ENCODE peak calls at places on chromosomes 13 and 19, in six cellular contexts. D is RWPE2, E is IMR-90, F is endothelial cell of umbilical vein, M is stomach, L is tibial nerve. B is an unnamed sample.

GRCh38 chr13:75061909-75062308 is 420.1 kb downstream of the TBC1D4 start:
- DNase-seq in L (no peak), M (no peak), E (peak), D (no peak), F (no peak), B (no peak)

GRCh38 chr19:38617764-38618589 is at the start of gene MAP4K1:
- DNase-seq in M (peak), E (no peak), D (no peak), L (no peak), F (no peak), B (no peak)

GRCh38 chr19:43438291-43439162 is 23.8 kb downstream of the TEX101 start:
- DNase-seq in E (peak), L (no peak), M (peak), D (no peak), F (no peak), B (no peak)

GRCh38 chr19:55913643-55914268 is 18.4 kb downstream of the NLRP13 start:
- DNase-seq in E (no peak), M (no peak), D (no peak), F (no peak), L (no peak), B (no peak)

GRCh38 chr13:43359536-43359935 is 336.1 kb downstream of the DNAJC15 start:
- DNase-seq in D (no peak), F (no peak), L (no peak), E (no peak), M (no peak), B (no peak)

GRCh38 chr13:38951525-38952313 is 38.9 kb downstream of the STOML3 start:
- DNase-seq in L (peak), E (no peak), D (no peak), M (peak), F (peak), B (no peak)

GRCh38 chr19:48455908-48456562 is 661 bp downstream of the KCNJ14 start:
- DNase-seq in M (no peak), L (no peak), E (no peak), D (no peak), F (no peak), B (no peak)

GRCh38 chr19:18789883-18790565 is 1.1 kb downstream of the COMP start:
- DNase-seq in L (no peak), E (no peak), D (peak), F (no peak), M (no peak), B (peak)

GRCh38 chr19:41225238-41226052 is 6.4 kb downstream of the AXL start:
- DNase-seq in M (peak), E (peak), D (peak), L (peak), F (peak), B (peak)

GRCh38 chr13:45339867-45340266 is 1.1 kb downstream of the TPT1 start:
- DNase-seq in M (no peak), E (no peak), D (no peak), L (no peak), F (no peak), B (no peak)

GRCh38 chr19:58033741-58034475 is at the start of gene ZSCAN1:
- DNase-seq in F (peak), M (peak), D (no peak), E (peak), L (peak), B (peak)

GRCh38 chr13:42876810-42877550 is 95.6 kb downstream of the FAM216B start:
- DNase-seq in L (no peak), D (no peak), E (peak), F (no peak), M (no peak), B (no peak)

GRCh38 chr19:45769821-45770191 is 754 bp upstream of the SIX5 start:
- DNase-seq in E (peak), L (peak), D (peak), F (no peak), M (peak), B (peak)

GRCh38 chr19:19782783-19783182 is 38.8 kb downstream of the ZNF506 start:
- DNase-seq in M (no peak), F (no peak), D (no peak), L (no peak), E (no peak), B (no peak)

GRCh38 chr13:91353494-91353893 is 6.0 kb downstream of the MIR17HG start:
- DNase-seq in F (no peak), D (no peak), L (no peak), E (no peak), M (no peak), B (no peak)

GRCh38 chr19:53131732-53132131 is 978 bp downstream of the ZNF415 start:
- DNase-seq in E (no peak), F (no peak), L (no peak), D (no peak), M (no peak), B (no peak)

GRCh38 chr13:70905035-70905434 is 796.8 kb upstream of the KLHL1 start:
- DNase-seq in M (no peak), F (peak), D (no peak), E (no peak), L (no peak), B (no peak)

GRCh38 chr13:99656092-99656745 is 154.9 kb downstream of the TM9SF2 start:
- DNase-seq in M (peak), D (no peak), E (peak), L (peak), F (peak), B (peak)
- H3K4me3 ChIP-seq in M (no peak), D (no peak), E (no peak), L (no peak), F (no peak), B (no peak)

GRCh38 chr13:56561327-56561726 is 579.4 kb upstream of the PRR20A start:
- DNase-seq in D (no peak), F (peak), L (no peak), E (no peak), M (no peak), B (no peak)

GRCh38 chr13:56558698-56559320 is 581.9 kb upstream of the PRR20A start:
- DNase-seq in M (no peak), F (no peak), E (no peak), D (no peak), L (no peak), B (no peak)
- H3K4me3 ChIP-seq in M (no peak), F (no peak), E (no peak), D (no peak), L (no peak), B (no peak)

DNA sequence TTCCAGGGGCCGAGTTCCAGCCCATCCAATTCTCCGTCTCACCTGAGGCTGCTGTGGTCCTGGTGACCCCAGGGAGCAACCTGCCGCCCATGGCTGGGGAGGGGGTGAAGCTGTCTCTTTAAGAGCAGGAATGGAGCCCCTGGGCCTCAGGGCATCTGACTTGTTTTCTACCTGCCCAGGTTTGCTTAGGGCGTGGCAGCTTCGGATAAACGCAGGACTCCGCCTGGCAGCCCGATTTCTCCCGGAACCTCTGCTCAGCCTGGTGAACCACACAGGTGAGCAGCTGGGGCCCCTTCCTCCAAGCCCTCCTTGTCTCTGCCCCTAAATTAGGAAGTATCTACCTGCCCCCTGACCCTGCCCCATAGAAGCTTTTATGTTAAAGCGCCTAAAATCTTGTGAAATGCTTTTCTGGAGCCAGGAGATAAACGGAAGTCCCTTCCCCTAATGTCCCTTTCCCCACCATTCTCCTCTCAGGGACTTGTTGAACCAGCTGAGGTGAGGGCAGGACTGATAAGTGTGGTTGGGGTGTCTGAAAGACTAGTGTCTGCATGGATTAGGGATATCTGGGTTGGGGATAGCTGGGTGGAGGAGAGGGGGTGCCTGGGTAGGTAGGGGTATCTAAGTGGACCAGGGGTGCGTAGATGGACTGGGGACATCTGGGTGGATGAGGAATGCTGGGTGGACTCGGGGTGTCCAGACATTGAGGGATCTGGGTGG is 620 bp downstream of the FXYD3 start:
- DNase-seq in E (no peak), L (no peak), F (no peak), M (peak), D (peak), B (no peak)
- H3K4me3 ChIP-seq in E (no peak), L (peak), F (no peak), M (peak), D (peak), B (no peak)

GRCh38 chr13:80400834-80401450 is 60.0 kb upstream of the SPRY2 start:
- DNase-seq in L (no peak), M (no peak), F (no peak), D (no peak), E (no peak), B (no peak)
- H3K4me3 ChIP-seq in L (no peak), M (no peak), F (no peak), D (no peak), E (no peak), B (no peak)

GRCh38 chr19:10471909-10472308 is 31.2 kb downstream of the KEAP1 start:
- DNase-seq in F (peak), D (no peak), M (no peak), E (peak), L (no peak), B (no peak)

GRCh38 chr19:10478476-10478875 is 24.7 kb downstream of the KEAP1 start:
- DNase-seq in F (no peak), E (peak), D (no peak), L (no peak), M (no peak), B (no peak)

GRCh38 chr19:10473192-10473591 is 30.0 kb downstream of the KEAP1 start:
- DNase-seq in E (no peak), M (no peak), L (no peak), F (no peak), D (no peak), B (no peak)

GRCh38 chr19:10478903-10479384 is 24.2 kb downstream of the KEAP1 start:
- DNase-seq in E (peak), D (peak), M (peak), F (peak), L (peak), B (peak)

GRCh38 chr19:10474962-10475451 is 28.1 kb downstream of the KEAP1 start:
- DNase-seq in F (no peak), D (no peak), M (no peak), E (no peak), L (no peak), B (no peak)
- H3K4me3 ChIP-seq in F (no peak), D (no peak), M (no peak), E (no peak), L (no peak), B (no peak)